ENCODE peak calls at places on chromosomes 13 and 19, in six cellular contexts. J is HepG2, K is pancreas, O is B cell, B is gastroesophageal sphincter, F is activated B cell treated with CpG ODN at 0.5 μM for 24 hours. T is an unnamed sample.
A peak's percentile ranks its signal among the peaks of the same experiment; 100 is the strongest.

GRCh38 chr13:23271331-23271730 is 90.6 kb downstream of the SGCG start:
- ATAC-seq in O (no peak), B (no peak), K (no peak), J (no peak), F (no peak), T (no peak)

GRCh38 chr19:16345457-16345856 is 20.8 kb downstream of the KLF2 start:
- ATAC-seq in O (no peak), J (no peak), F (no peak), K (no peak), B (no peak), T (no peak)

GRCh38 chr13:94761407-94761806 is 49.1 kb upstream of the SOX21 start:
- ATAC-seq in J (no peak), O (no peak), K (no peak), B (no peak), F (no peak), T (no peak)

GRCh38 chr13:42412812-42413795 is 141.2 kb downstream of the AKAP11 start:
- ATAC-seq in K (no peak), F (no peak), O (no peak), B (no peak), J (no peak), T (peak; percentile 49)

GRCh38 chr13:32208860-32209259 is 106.3 kb downstream of the ZAR1L start:
- ATAC-seq in J (no peak), K (no peak), B (no peak), F (no peak), O (no peak), T (no peak)

GRCh38 chr13:79413521-79413920 is 7.5 kb upstream of the RBM26 start:
- ATAC-seq in K (no peak), B (no peak), O (no peak), F (no peak), J (no peak), T (peak; percentile 28)

GRCh38 chr19:5143471-5144411 is 174.8 kb downstream of the KDM4B start:
- ATAC-seq in J (no peak), O (peak; percentile 67), F (peak; percentile 77), B (no peak), K (no peak), T (no peak)

GRCh38 chr13:48580185-48580803 is 47.4 kb upstream of the RCBTB2 start:
- ATAC-seq in F (peak; percentile 47), B (no peak), K (peak; percentile 85), J (no peak), O (peak; percentile 47), T (peak; percentile 35)

GRCh38 chr13:100106705-100107104 is 17.8 kb downstream of the PCCA start:
- ATAC-seq in O (no peak), J (no peak), K (no peak), B (no peak), F (no peak), T (no peak)

GRCh38 chr19:10727599-10728250 is 9.8 kb downstream of the DNM2 start:
- ATAC-seq in B (no peak), O (no peak), J (no peak), F (no peak), K (no peak), T (no peak)

GRCh38 chr19:18672044-18672451 is 11.4 kb upstream of the CRTC1 start:
- ATAC-seq in J (no peak), O (no peak), B (peak; percentile 15), F (no peak), K (no peak), T (no peak)

GRCh38 chr19:13060233-13060963 is 42.3 kb downstream of the LYL1 start:
- ATAC-seq in B (no peak), K (peak; percentile 30), J (peak; percentile 89), F (no peak), O (no peak), T (no peak)

GRCh38 chr19:41920878-41921277 is 7.4 kb downstream of the ERFL start:
- ATAC-seq in J (no peak), B (no peak), K (no peak), F (peak; percentile 16), O (peak; percentile 40), T (no peak)

T was measured in activated T-helper 17 cell treated with anti-CD3 and anti-CD28 coated beads, Interleukin-2, amount 50 U/mL, for 72 hours.